ENCODE peak calls at places on chromosomes 13 and 19, in four cellular contexts. D is IMR-90, V is K562, R is GM12878. N is an unnamed sample.

GRCh38 chr13:44848956-44849748 is 140.1 kb downstream of the NUFIP1 start:
- DNase-seq in D (no peak), V (no peak), R (no peak), N (no peak)

GRCh38 chr19:17942582-17943283 is 9.9 kb downstream of the CCDC124 start:
- DNase-seq in D (no peak), V (peak; percentile 90), R (no peak), N (no peak)

GRCh38 chr13:94548382-94549240 is 47.3 kb downstream of the TGDS start:
- DNase-seq in D (peak; percentile 29), V (peak; percentile 12), R (peak; percentile 8), N (no peak)

GRCh38 chr19:3798137-3798536 is 12.0 kb upstream of the MATK start:
- DNase-seq in D (no peak), V (no peak), R (no peak), N (no peak)

GRCh38 chr19:56071151-56071550 is 49.9 kb downstream of the ZNF787 start:
- DNase-seq in D (no peak), V (peak; percentile 49), R (no peak), N (no peak)

GRCh38 chr13:101455863-101456262 is 3.4 kb downstream of the ITGBL1 start:
- DNase-seq in D (peak; percentile 97), V (no peak), R (no peak), N (peak; percentile 69)

GRCh38 chr19:35755550-35756371 is 1.1 kb downstream of the HSPB6 start:
- DNase-seq in D (peak; percentile 55), V (no peak), R (no peak), N (no peak)

GRCh38 chr19:35266904-35267817 is 1.6 kb upstream of the USF2 start:
- DNase-seq in D (peak; percentile 10), V (peak; percentile 65), R (no peak), N (peak; percentile 10)

GRCh38 chr19:52638601-52639000 is 446 bp upstream of the ZNF83 start:
- DNase-seq in D (peak; percentile 69), V (peak; percentile 40), R (no peak), N (no peak)

GRCh38 chr13:83752141-83752540 is 130.1 kb downstream of the SLITRK1 start:
- DNase-seq in D (peak; percentile 47), V (no peak), R (no peak), N (no peak)
- TF ChIP-seq FOS in D (no peak), V (no peak), R (no peak), N (no peak)

GRCh38 chr19:45777395-45777961 is 4.8 kb downstream of the DMPK start:
- DNase-seq in D (no peak), V (no peak), R (no peak), N (no peak)

GRCh38 chr19:45780146-45780447 is 2.2 kb downstream of the DMPK start:
- DNase-seq in D (no peak), V (no peak), R (no peak), N (no peak)

GRCh38 chr19:45778010-45778671 is 4.1 kb downstream of the DMPK start:
- DNase-seq in D (no peak), V (no peak), R (no peak), N (no peak)

GRCh38 chr19:45780448-45781281 is 1.6 kb downstream of the DMPK start:
- DNase-seq in D (no peak), V (peak; percentile 45), R (no peak), N (no peak)

GRCh38 chr19:45779231-45780145 is 2.8 kb downstream of the DMPK start:
- DNase-seq in D (no peak), V (peak; percentile 96), R (peak; percentile 63), N (peak; percentile 84)
- TF ChIP-seq FOS in D (no peak), V (no peak), R (no peak), N (no peak)

DNA sequence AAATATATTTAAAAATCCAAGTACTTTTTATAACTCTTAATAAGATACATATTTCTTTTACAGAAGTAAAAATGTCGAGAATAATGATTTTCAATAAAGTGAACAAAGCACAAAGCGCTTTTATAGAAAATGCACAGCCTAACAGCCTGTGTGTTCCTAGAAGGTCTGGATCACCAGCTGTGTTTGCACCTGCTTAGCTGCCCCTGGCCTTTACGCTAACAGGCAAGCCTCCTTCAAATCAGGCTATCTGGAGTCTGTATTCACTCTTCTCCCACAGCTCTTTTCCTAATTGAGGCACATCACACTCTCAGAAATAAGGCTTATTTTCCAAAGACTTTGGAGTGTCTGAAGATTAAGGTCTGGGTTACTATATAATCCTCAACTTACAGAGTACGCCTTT is 183.1 kb downstream of the LHFPL6 start:
- DNase-seq in D (no peak), V (no peak), R (no peak), N (no peak)
- TF ChIP-seq FOS in D (no peak), V (no peak), R (no peak), N (no peak)

DNA sequence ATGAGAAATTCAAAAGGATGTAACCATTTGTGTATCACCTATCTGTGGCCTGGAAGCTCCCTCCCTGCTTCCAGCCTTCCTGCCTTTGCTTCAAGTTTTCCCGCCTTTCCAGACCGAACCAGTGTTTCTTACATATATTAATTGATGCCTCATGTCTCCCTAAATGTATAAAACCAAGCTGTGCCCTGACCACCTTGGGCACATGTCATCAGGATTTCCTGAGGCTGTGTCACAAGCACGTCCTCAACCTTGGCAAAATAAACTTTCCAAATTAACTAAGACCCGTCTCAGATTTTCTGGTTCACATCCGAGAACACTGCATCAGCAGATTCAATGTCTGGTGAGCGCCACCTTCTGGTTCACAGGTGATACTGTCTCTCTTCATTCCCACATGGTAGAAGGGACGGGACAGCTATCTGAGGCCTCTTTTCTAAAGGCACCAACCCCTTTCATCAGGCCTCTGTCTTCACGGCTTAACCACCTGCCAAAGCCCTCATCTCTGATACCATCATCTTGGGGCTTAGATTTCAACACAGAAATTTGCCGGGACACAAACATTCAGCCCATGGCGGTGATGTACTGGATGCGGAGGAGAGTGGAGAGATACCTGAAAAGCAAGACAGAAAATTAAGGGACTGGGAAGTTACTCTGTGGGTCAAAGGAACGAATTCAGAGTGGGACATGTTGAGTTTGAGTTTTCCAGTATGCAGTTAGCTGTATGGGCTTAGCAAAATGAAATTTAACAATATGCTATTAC is 58.7 kb upstream of the PABPC3 start:
- DNase-seq in D (peak; percentile 65), V (peak; percentile 66), R (no peak), N (peak; percentile 46)
- TF ChIP-seq FOS in D (no peak), V (no peak), R (no peak), N (no peak)

DNA sequence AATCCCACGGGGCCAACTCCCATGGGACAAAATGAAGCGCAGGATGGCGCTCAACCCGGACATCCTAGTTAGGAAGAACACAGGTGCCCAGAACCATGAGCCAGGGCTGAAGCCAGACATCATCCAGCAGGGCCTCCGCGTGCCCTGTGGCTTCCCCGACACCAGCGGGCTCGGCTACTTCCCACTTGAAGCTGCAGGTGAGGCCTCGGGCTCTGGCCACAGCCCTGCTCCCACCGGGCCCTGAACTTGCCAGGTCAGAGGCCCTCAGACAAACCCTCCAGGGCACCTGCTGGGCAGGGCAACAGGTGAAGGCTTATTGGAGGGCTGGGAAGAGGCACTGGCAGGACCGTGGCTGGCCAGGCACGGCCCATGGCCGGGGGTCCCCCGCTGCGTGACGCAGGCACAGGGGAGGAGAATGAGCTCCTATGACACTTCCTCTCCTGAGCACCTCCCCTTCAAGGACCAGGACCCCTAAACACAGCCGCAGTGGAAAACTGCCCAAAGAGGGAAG is 117.7 kb downstream of the STK24 start:
- DNase-seq in D (no peak), V (no peak), R (no peak), N (no peak)
- TF ChIP-seq FOS in D (no peak), V (no peak), R (no peak), N (no peak)

DNA sequence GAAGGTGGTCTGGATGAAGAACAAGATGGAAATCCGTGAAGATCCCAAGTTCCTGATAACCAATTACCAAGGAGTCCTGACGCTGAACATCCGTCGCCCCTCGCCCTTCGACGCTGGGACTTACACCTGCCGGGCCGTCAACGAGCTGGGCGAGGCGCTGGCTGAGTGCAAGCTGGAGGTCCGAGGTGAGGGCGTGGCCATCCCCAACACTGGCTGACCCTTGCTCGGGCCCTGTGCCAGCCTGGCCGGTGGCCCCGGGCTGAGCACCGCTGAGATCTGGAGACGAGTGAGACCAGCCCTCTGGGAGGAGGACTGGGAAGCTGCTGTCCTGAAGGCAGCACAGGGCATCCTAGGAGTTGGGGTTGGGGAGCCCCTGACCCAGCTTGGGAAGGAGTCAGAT is 12.0 kb upstream of the EMC10 start:
- DNase-seq in D (no peak), V (no peak), R (no peak), N (no peak)
- TF ChIP-seq FOS in D (no peak), V (no peak), R (no peak), N (no peak)

GRCh38 chr13:113076681-113077401 is 28.8 kb upstream of the F7 start:
- DNase-seq in D (no peak), V (no peak), R (no peak), N (no peak)
- TF ChIP-seq FOS in D (no peak), V (no peak), R (no peak), N (no peak)

N was measured in endothelial cell of umbilical vein.